ENCODE peak calls at places on chromosomes 3 and 15, in nine cellular contexts. S is MM.1S, V is AG04450, H is H1, T is GM12878, O is pancreas, P is IMR-90, C is K562, Z is breast epithelium. J is an unnamed sample.

GRCh38 chr3:79810101-79810500 is 42.3 kb upstream of the ROBO1 start:
- DNase-seq in H (no peak), Z (no peak), P (no peak), C (no peak), V (no peak), T (no peak), O (no peak), S (no peak), J (no peak)

GRCh38 chr3:183410280-183410679 is 18.1 kb downstream of the MCF2L2 start:
- DNase-seq in Z (no peak), P (no peak), S (no peak), T (no peak), C (peak; percentile 82), O (no peak), V (no peak), H (no peak), J (no peak)

GRCh38 chr3:45145681-45146614 is at the start of gene CDCP1:
- DNase-seq in P (no peak), T (no peak), Z (no peak), H (no peak), C (peak; percentile 56), V (no peak), O (peak; percentile 83), S (no peak), J (no peak)

GRCh38 chr15:33860749-33861148 is 107.5 kb upstream of the CHRM5 start:
- DNase-seq in O (no peak), T (no peak), V (no peak), Z (no peak), P (peak; percentile 61), H (no peak), S (no peak), C (no peak), J (no peak)

GRCh38 chr3:9746330-9746729 is 3.4 kb upstream of the OGG1 start:
- DNase-seq in C (no peak), T (no peak), Z (no peak), O (no peak), H (no peak), S (no peak), V (peak; percentile 85), P (peak; percentile 95), J (no peak)

GRCh38 chr3:151859125-151859741 is 14.2 kb upstream of the SUCNR1 start:
- DNase-seq in Z (no peak), S (no peak), O (no peak), H (no peak), C (no peak), V (no peak), P (no peak), T (no peak), J (no peak)

GRCh38 chr3:71160800-71161546 is 422.6 kb downstream of the FOXP1 start:
- DNase-seq in V (peak; percentile 71), Z (no peak), S (peak; percentile 53), P (peak; percentile 92), H (no peak), O (no peak), T (no peak), C (no peak), J (no peak)

GRCh38 chr3:66000506-66000905 is 38.2 kb downstream of the MAGI1 start:
- DNase-seq in P (no peak), Z (no peak), T (no peak), V (no peak), H (no peak), C (no peak), S (no peak), O (no peak), J (no peak)

GRCh38 chr3:167742338-167742737 is 6.8 kb downstream of the SERPINI1 start:
- DNase-seq in Z (no peak), C (no peak), V (no peak), O (no peak), P (no peak), H (no peak), S (no peak), T (no peak), J (no peak)

GRCh38 chr3:141386611-141387110 is 18.4 kb downstream of the ZBTB38 start:
- DNase-seq in S (peak; percentile 81), O (no peak), V (no peak), T (no peak), P (peak; percentile 83), H (no peak), Z (no peak), C (no peak), J (no peak)

GRCh38 chr15:40872791-40873526 is 1.1 kb downstream of the RHOV start:
- DNase-seq in S (no peak), O (no peak), V (no peak), T (no peak), C (no peak), H (no peak), Z (no peak), P (no peak), J (no peak)

GRCh38 chr3:125280966-125281365 is 68.4 kb upstream of the SLC12A8 start:
- DNase-seq in H (no peak), O (no peak), Z (no peak), S (no peak), V (no peak), C (peak; percentile 5), T (no peak), P (peak; percentile 49), J (no peak)

GRCh38 chr15:95295905-95296618 is 1034.4 kb upstream of the NR2F2 start:
- DNase-seq in P (no peak), O (no peak), H (no peak), Z (no peak), T (no peak), C (no peak), S (no peak), V (no peak), J (no peak)

GRCh38 chr3:193292386-193292785 is 51.4 kb downstream of the PLAAT1 start:
- DNase-seq in O (no peak), Z (no peak), S (no peak), V (no peak), P (no peak), T (no peak), H (no peak), C (no peak), J (no peak)

GRCh38 chr3:73052857-73053256 is 8.6 kb upstream of the EBLN2 start:
- DNase-seq in H (no peak), O (no peak), T (no peak), S (no peak), P (no peak), V (no peak), C (no peak), Z (no peak), J (no peak)

GRCh38 chr15:55344206-55344605 is 25.2 kb downstream of the PIGB start:
- DNase-seq in V (no peak), C (no peak), T (no peak), H (no peak), O (no peak), P (no peak), Z (peak; percentile 78), S (no peak), J (no peak)

GRCh38 chr3:127137113-127137512 is 55.8 kb upstream of the PRR23E start:
- DNase-seq in H (no peak), O (no peak), P (no peak), C (no peak), Z (no peak), S (no peak), V (no peak), T (no peak), J (no peak)

GRCh38 chr15:90055182-90055581 is 47.1 kb downstream of the IDH2 start:
- DNase-seq in H (no peak), P (no peak), Z (no peak), V (no peak), S (no peak), C (no peak), T (no peak), O (no peak), J (no peak)

GRCh38 chr15:90059208-90059985 is 42.9 kb downstream of the IDH2 start:
- DNase-seq in T (peak; percentile 97), Z (peak; percentile 59), V (no peak), P (no peak), S (peak; percentile 96), H (no peak), O (no peak), C (peak; percentile 48), J (peak; percentile 58)

GRCh38 chr15:90060797-90061196 is 41.5 kb downstream of the IDH2 start:
- DNase-seq in O (no peak), Z (no peak), S (no peak), C (no peak), H (no peak), T (no peak), V (no peak), P (no peak), J (no peak)

GRCh38 chr15:90054618-90055097 is 47.6 kb downstream of the IDH2 start:
- DNase-seq in T (no peak), Z (no peak), H (no peak), S (no peak), P (no peak), O (no peak), C (no peak), V (no peak), J (no peak)

GRCh38 chr15:90058308-90058707 is 44.0 kb downstream of the IDH2 start:
- DNase-seq in T (peak; percentile 43), H (no peak), S (peak; percentile 44), C (no peak), Z (no peak), V (no peak), P (no peak), O (no peak), J (no peak)
- H3K27ac ChIP-seq in T (peak overlapping the region; percentile 91), H (no peak overlapping the region), S (peak overlapping the region; percentile 91), C (peak overlapping the region; percentile 31), Z (no peak overlapping the region), V (no peak overlapping the region), P (no peak overlapping the region), O (peak overlapping the region; percentile 85), J (no peak overlapping the region)

GRCh38 chr3:194323785-194324735 is 27.1 kb downstream of the CPN2 start:
- DNase-seq in C (peak; percentile 90), S (no peak), Z (peak; percentile 30), T (no peak), H (no peak), O (no peak), V (no peak), P (peak; percentile 48), J (no peak)
- H3K27me3 ChIP-seq in C (peaks cover 23% of the 10 kb centered on the region), S (no peaks in the 10 kb centered on the region), Z (no peaks in the 10 kb centered on the region), T (no peaks in the 10 kb centered on the region), H (no peaks in the 10 kb centered on the region), O (no peaks in the 10 kb centered on the region), V (no peaks in the 10 kb centered on the region), P (peaks cover 3% of the 10 kb centered on the region), J (no peaks in the 10 kb centered on the region)

GRCh38 chr3:36697397-36698001 is 66.9 kb downstream of the DCLK3 start:
- DNase-seq in S (no peak), H (no peak), C (no peak), V (no peak), O (no peak), Z (no peak), T (no peak), P (no peak), J (no peak)
- TF ChIP-seq CTCF in S (no peak), H (peak; percentile 52), C (peak; percentile 33), V (no peak), O (no peak), Z (no peak), T (no peak), P (peak; percentile 2), J (no peak)

DNA sequence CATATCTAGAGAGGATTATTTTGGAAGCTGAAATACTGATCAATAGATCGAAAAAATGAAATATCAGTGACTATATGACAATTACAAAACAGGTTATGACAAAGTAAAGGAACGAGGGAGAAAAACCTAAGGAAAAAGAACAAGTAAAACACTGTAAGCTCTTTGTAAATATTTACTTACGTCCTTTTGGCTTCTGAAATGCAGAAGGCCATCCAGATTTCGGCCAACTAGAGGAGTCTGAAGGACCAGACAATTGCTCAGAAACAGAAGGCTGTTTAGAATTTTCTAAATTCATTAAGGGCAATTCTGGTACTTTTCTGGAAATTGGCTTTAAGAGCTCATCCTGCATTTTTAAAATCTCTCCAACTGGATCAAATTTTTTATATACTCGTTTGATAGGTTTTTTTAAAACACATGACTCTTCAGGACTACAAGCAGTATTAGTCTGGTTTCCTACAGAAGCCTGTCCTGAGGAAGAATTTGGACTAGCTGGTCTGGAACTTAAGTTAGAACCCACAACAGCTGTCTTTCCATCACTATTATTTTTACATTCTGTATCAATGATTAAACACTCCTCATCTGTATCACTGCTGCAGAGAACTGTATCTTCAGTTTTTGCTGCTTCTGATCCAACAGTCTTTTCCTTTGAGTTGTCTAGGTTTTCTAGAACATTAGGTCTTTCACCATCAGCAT is 30.1 kb downstream of the ICE2 start:
- DNase-seq in H (no peak), S (no peak), O (no peak), T (no peak), C (no peak), V (no peak), P (no peak), Z (no peak), J (no peak)
- H3K27ac ChIP-seq in H (no peak overlapping the region), S (no peak overlapping the region), O (no peak overlapping the region), T (no peak overlapping the region), C (no peak overlapping the region), V (no peak overlapping the region), P (no peak overlapping the region), Z (no peak overlapping the region), J (no peak overlapping the region)

J was measured in CD4-positive, alpha-beta T cell.